ENCODE peak calls at places on chromosome 6, in five cellular contexts. One of them, this sample, is unnamed.

GRCh38 chr6:160102956-160103824 is 18.4 kb upstream of the SLC22A1 start:
- DNase-seq in CD4-positive, alpha-beta T cell: no peak
- DNase-seq in adrenal gland: peak
- DNase-seq in kidney epithelial cell: no peak
- DNase-seq in CD8-positive, alpha-beta T cell: no peak
- DNase-seq in this sample: no peak

GRCh38 chr6:134097114-134097707 is 44.8 kb upstream of the SLC2A12 start:
- DNase-seq in CD4-positive, alpha-beta T cell: peak
- DNase-seq in kidney epithelial cell: peak
- DNase-seq in CD8-positive, alpha-beta T cell: peak
- DNase-seq in adrenal gland: peak
- DNase-seq in this sample: peak

GRCh38 chr6:52576392-52577021 is 353 bp downstream of the TRAM2 start:
- DNase-seq in kidney epithelial cell: no peak
- DNase-seq in CD4-positive, alpha-beta T cell: peak
- DNase-seq in CD8-positive, alpha-beta T cell: peak
- DNase-seq in adrenal gland: peak
- DNase-seq in this sample: no peak

GRCh38 chr6:31737315-31738047 is 1.2 kb upstream of the CLIC1 start:
- DNase-seq in CD4-positive, alpha-beta T cell: no peak
- DNase-seq in kidney epithelial cell: no peak
- DNase-seq in adrenal gland: no peak
- DNase-seq in CD8-positive, alpha-beta T cell: no peak
- DNase-seq in this sample: no peak

GRCh38 chr6:168517742-168518347 is 76.9 kb downstream of the SMOC2 start:
- DNase-seq in CD4-positive, alpha-beta T cell: no peak
- DNase-seq in adrenal gland: no peak
- DNase-seq in kidney epithelial cell: no peak
- DNase-seq in CD8-positive, alpha-beta T cell: no peak
- DNase-seq in this sample: no peak

GRCh38 chr6:74091133-74091793 is 395.3 kb downstream of the CD109 start:
- DNase-seq in CD4-positive, alpha-beta T cell: no peak
- DNase-seq in kidney epithelial cell: no peak
- DNase-seq in adrenal gland: peak
- DNase-seq in CD8-positive, alpha-beta T cell: no peak
- DNase-seq in this sample: no peak

GRCh38 chr6:72559067-72559466 is 62.8 kb upstream of the KCNQ5 start:
- DNase-seq in kidney epithelial cell: no peak
- DNase-seq in adrenal gland: no peak
- DNase-seq in CD4-positive, alpha-beta T cell: no peak
- DNase-seq in CD8-positive, alpha-beta T cell: no peak
- DNase-seq in this sample: no peak

GRCh38 chr6:56860466-56860865 is 94.4 kb upstream of the BEND6 start:
- DNase-seq in adrenal gland: no peak
- DNase-seq in CD4-positive, alpha-beta T cell: no peak
- DNase-seq in kidney epithelial cell: no peak
- DNase-seq in CD8-positive, alpha-beta T cell: no peak
- DNase-seq in this sample: no peak

GRCh38 chr6:46501136-46502089 is 10.2 kb upstream of the RCAN2 start:
- DNase-seq in CD8-positive, alpha-beta T cell: no peak
- DNase-seq in adrenal gland: no peak
- DNase-seq in CD4-positive, alpha-beta T cell: no peak
- DNase-seq in kidney epithelial cell: no peak
- DNase-seq in this sample: no peak

GRCh38 chr6:160418370-160418769 is 70.2 kb downstream of the SLC22A3 start:
- DNase-seq in kidney epithelial cell: no peak
- DNase-seq in CD8-positive, alpha-beta T cell: no peak
- DNase-seq in adrenal gland: no peak
- DNase-seq in CD4-positive, alpha-beta T cell: no peak
- DNase-seq in this sample: no peak

GRCh38 chr6:11616200-11616611 is 78.7 kb downstream of the TMEM170B start:
- DNase-seq in kidney epithelial cell: no peak
- DNase-seq in adrenal gland: no peak
- DNase-seq in CD8-positive, alpha-beta T cell: no peak
- DNase-seq in CD4-positive, alpha-beta T cell: no peak
- DNase-seq in this sample: no peak

GRCh38 chr6:102438181-102438580 is 1044.7 kb downstream of the GRIK2 start:
- DNase-seq in adrenal gland: no peak
- DNase-seq in CD8-positive, alpha-beta T cell: no peak
- DNase-seq in CD4-positive, alpha-beta T cell: no peak
- DNase-seq in kidney epithelial cell: no peak
- DNase-seq in this sample: no peak

GRCh38 chr6:10901751-10902150 is 14.9 kb downstream of the SYCP2L start:
- DNase-seq in adrenal gland: no peak
- DNase-seq in CD8-positive, alpha-beta T cell: no peak
- DNase-seq in kidney epithelial cell: no peak
- DNase-seq in CD4-positive, alpha-beta T cell: no peak
- DNase-seq in this sample: no peak

GRCh38 chr6:160419488-160419887 is 71.3 kb downstream of the SLC22A3 start:
- DNase-seq in CD8-positive, alpha-beta T cell: no peak
- DNase-seq in kidney epithelial cell: no peak
- DNase-seq in adrenal gland: no peak
- DNase-seq in CD4-positive, alpha-beta T cell: no peak
- DNase-seq in this sample: no peak

GRCh38 chr6:79718509-79719247 is 87.5 kb downstream of the SH3BGRL2 start:
- DNase-seq in CD4-positive, alpha-beta T cell: no peak
- DNase-seq in adrenal gland: no peak
- DNase-seq in kidney epithelial cell: no peak
- DNase-seq in CD8-positive, alpha-beta T cell: no peak
- DNase-seq in this sample: no peak

GRCh38 chr6:163170294-163170883 is 244.1 kb upstream of the QKI start:
- DNase-seq in kidney epithelial cell: no peak
- DNase-seq in CD4-positive, alpha-beta T cell: no peak
- DNase-seq in adrenal gland: no peak
- DNase-seq in CD8-positive, alpha-beta T cell: no peak
- DNase-seq in this sample: no peak

GRCh38 chr6:148166339-148166949 is 176.2 kb upstream of the SASH1 start:
- DNase-seq in CD8-positive, alpha-beta T cell: no peak
- DNase-seq in kidney epithelial cell: peak
- DNase-seq in adrenal gland: no peak
- DNase-seq in CD4-positive, alpha-beta T cell: no peak
- DNase-seq in this sample: no peak

GRCh38 chr6:113077794-113078193 is 730.7 kb downstream of the RFPL4B start:
- DNase-seq in adrenal gland: no peak
- DNase-seq in CD8-positive, alpha-beta T cell: no peak
- DNase-seq in kidney epithelial cell: no peak
- DNase-seq in CD4-positive, alpha-beta T cell: no peak
- DNase-seq in this sample: no peak

DNA sequence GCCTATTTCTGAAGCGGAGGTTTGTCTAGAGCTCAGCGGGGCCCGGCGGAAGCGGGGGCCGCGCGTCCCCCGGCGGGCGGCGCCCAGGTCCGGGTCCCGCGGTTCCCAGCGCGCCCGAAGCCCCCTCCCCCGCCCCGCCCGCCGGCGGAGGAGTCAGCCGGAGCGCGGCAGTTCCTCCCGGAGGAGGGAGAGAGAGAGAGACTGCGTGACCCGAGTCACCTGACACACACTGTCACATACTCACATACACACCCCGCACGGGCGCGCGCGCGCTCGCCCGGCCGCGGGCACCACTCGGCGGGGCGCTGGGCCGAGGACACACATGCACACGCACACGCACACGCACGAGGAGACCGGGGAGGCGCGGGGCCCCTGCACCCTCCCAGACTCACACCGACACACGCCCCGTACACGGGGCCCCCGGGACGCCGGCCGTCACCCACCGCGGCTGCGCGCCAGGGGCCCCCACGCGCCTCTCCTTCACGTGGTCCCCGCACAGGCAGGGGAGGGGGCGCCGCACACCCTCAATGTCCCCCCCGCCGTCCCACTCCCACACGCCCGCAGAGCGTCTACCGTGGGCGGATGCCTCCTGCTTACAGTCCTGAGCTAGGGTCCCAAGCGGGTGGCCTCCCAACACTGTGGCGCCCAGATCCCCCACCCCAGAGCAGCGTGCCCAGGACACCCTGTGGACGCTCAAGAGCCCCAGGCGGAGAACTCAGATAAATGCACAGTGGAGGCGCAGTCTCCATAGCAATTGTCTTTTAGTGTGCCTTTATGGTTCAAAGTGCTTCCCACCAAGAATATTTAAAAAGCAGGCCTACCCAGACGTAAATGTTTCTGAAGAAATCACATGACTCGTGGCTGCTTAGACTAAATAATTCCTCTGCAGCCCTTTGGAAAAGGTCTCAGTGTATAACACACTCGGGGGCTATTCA is at the start of gene RRAGD:
- DNase-seq in CD8-positive, alpha-beta T cell: peak
- DNase-seq in adrenal gland: peak
- DNase-seq in CD4-positive, alpha-beta T cell: peak
- DNase-seq in kidney epithelial cell: no peak
- DNase-seq in this sample: peak
- TF ChIP-seq CTCF in CD8-positive, alpha-beta T cell: no peak
- TF ChIP-seq CTCF in adrenal gland: no peak
- TF ChIP-seq CTCF in CD4-positive, alpha-beta T cell: no peak
- TF ChIP-seq CTCF in kidney epithelial cell: no peak
- TF ChIP-seq CTCF in this sample: no peak

DNA sequence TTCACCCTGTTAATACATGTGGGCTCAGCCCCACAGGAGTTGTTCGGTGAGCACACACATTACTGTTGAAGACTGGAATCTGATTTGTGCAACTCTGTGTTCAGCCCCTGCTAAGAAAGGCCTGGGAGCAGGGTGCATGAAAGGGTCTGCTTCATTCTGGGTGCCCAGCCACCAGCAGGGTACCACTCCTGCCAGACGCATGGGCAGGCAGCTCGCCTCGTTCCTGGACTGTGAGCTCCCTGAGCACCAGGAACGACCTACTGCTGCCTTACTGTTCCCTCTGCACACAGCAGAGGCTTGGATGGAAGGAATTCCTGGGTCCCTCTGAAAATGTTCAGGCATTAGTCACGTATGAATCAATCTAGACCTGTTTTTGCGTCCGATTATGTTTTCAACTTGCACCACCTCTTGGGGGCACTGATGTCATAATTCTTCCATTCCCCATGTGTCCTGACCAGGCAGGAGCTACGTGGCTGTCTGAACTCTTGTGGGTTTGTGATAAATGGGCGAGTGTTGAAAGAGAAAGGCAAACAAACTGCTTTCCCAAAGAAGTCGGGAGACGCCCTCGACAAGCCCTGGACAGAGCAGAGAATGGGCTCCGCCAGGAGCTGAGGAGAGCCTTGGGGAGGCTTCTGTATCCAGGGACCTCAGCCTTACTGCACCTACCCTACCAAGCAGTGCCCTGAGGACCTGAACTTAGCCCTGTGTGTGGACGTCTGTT is 123.9 kb downstream of the LY86 start:
- DNase-seq in kidney epithelial cell: no peak
- DNase-seq in CD8-positive, alpha-beta T cell: no peak
- DNase-seq in CD4-positive, alpha-beta T cell: no peak
- DNase-seq in adrenal gland: peak
- DNase-seq in this sample: no peak
- TF ChIP-seq CTCF in kidney epithelial cell: no peak
- TF ChIP-seq CTCF in CD8-positive, alpha-beta T cell: no peak
- TF ChIP-seq CTCF in CD4-positive, alpha-beta T cell: no peak
- TF ChIP-seq CTCF in adrenal gland: no peak
- TF ChIP-seq CTCF in this sample: no peak

GRCh38 chr6:116280161-116280959 is 630 bp upstream of the TSPYL1 start:
- DNase-seq in adrenal gland: no peak
- DNase-seq in CD8-positive, alpha-beta T cell: no peak
- DNase-seq in kidney epithelial cell: no peak
- DNase-seq in CD4-positive, alpha-beta T cell: no peak
- DNase-seq in this sample: no peak

GRCh38 chr6:116278853-116279231 is 888 bp downstream of the TSPYL1 start:
- DNase-seq in kidney epithelial cell: no peak
- DNase-seq in CD4-positive, alpha-beta T cell: peak
- DNase-seq in adrenal gland: peak
- DNase-seq in CD8-positive, alpha-beta T cell: no peak
- DNase-seq in this sample: no peak

GRCh38 chr6:116280960-116281316 is 1.2 kb upstream of the TSPYL1 start:
- DNase-seq in CD8-positive, alpha-beta T cell: no peak
- DNase-seq in adrenal gland: no peak
- DNase-seq in kidney epithelial cell: no peak
- DNase-seq in CD4-positive, alpha-beta T cell: no peak
- DNase-seq in this sample: no peak

GRCh38 chr6:116278478-116278822 is 1.3 kb downstream of the TSPYL1 start:
- DNase-seq in CD4-positive, alpha-beta T cell: no peak
- DNase-seq in CD8-positive, alpha-beta T cell: no peak
- DNase-seq in kidney epithelial cell: no peak
- DNase-seq in adrenal gland: no peak
- DNase-seq in this sample: no peak

DNA sequence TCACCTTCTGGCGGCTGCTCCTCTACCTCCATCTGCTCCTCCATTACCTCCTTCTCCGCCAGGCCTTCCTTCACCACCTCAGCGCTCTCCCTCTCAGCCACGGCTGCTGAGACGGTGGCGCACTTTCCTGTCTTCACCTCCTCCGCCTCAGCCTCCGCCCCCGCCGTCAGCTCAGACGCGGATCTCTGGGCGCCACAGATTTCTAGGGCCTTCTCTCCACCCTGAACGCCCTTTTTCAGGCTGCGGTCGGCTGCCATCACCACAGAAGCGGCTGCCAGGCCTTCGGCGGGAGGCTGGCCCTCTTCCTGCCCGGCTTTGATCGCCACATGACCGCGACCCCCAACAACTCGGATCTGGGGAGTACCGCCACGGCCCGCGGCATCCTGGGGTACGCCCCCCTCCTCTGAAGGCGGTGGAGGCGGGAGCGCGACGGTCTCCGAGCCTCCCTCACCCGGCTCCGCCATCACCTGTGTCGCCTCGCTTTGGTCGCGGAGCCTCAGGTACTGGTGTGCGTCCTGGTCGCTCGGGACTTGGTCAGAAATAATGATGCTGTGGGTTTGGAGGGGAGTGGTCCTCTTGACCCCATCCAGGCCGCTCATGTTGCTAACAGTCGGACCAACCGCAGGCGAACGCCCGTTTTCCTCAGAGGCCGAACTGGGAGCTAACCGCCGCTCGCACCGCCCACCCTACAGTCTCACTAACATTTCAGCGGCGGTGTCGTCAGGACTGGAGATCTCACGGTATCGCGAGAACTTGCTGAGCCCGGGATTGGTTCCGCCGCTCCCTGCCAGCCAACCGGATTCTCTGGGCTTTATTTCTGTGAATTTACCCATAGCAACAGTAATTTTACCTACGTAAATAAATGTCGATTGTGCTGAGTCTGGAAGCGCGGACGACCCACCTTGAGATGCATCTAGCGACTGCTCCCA is at the start of gene TSPYL1:
- DNase-seq in CD8-positive, alpha-beta T cell: peak
- DNase-seq in adrenal gland: peak
- DNase-seq in kidney epithelial cell: peak
- DNase-seq in CD4-positive, alpha-beta T cell: peak
- DNase-seq in this sample: peak
- TF ChIP-seq CTCF in CD8-positive, alpha-beta T cell: no peak
- TF ChIP-seq CTCF in adrenal gland: no peak
- TF ChIP-seq CTCF in kidney epithelial cell: no peak
- TF ChIP-seq CTCF in CD4-positive, alpha-beta T cell: no peak
- TF ChIP-seq CTCF in this sample: no peak

GRCh38 chr6:33306356-33306755 is 7.5 kb downstream of the TAPBP start:
- DNase-seq in CD8-positive, alpha-beta T cell: no peak
- DNase-seq in CD4-positive, alpha-beta T cell: no peak
- DNase-seq in kidney epithelial cell: no peak
- DNase-seq in adrenal gland: no peak
- DNase-seq in this sample: no peak

GRCh38 chr6:33299237-33299944 is 649 bp upstream of the RGL2 start:
- DNase-seq in CD4-positive, alpha-beta T cell: peak
- DNase-seq in adrenal gland: peak
- DNase-seq in CD8-positive, alpha-beta T cell: peak
- DNase-seq in kidney epithelial cell: no peak
- DNase-seq in this sample: peak

GRCh38 chr6:33305052-33305451 is 6.3 kb upstream of the RGL2 start:
- DNase-seq in CD4-positive, alpha-beta T cell: no peak
- DNase-seq in adrenal gland: no peak
- DNase-seq in kidney epithelial cell: no peak
- DNase-seq in CD8-positive, alpha-beta T cell: no peak
- DNase-seq in this sample: no peak

GRCh38 chr6:33301877-33302276 is 3.1 kb upstream of the RGL2 start:
- DNase-seq in CD4-positive, alpha-beta T cell: no peak
- DNase-seq in CD8-positive, alpha-beta T cell: no peak
- DNase-seq in adrenal gland: no peak
- DNase-seq in kidney epithelial cell: no peak
- DNase-seq in this sample: no peak

GRCh38 chr6:33304216-33304615 is 5.5 kb upstream of the RGL2 start:
- DNase-seq in CD8-positive, alpha-beta T cell: no peak
- DNase-seq in adrenal gland: no peak
- DNase-seq in CD4-positive, alpha-beta T cell: no peak
- DNase-seq in kidney epithelial cell: no peak
- DNase-seq in this sample: no peak
- TF ChIP-seq CTCF in CD8-positive, alpha-beta T cell: no peak
- TF ChIP-seq CTCF in adrenal gland: no peak
- TF ChIP-seq CTCF in CD4-positive, alpha-beta T cell: no peak
- TF ChIP-seq CTCF in kidney epithelial cell: no peak
- TF ChIP-seq CTCF in this sample: no peak

This sample was measured in natural killer cell.